ENCODE peak calls at places on chromosomes 5 and 9, in four cellular contexts. J is GM12878, I is WTC11, N is K562. R is an unnamed sample.

GRCh38 chr5:106172681-106173532 is 1497.8 kb downstream of the EFNA5 start:
- DNase-seq in I (no peak), N (no peak), J (no peak), R (no peak)

GRCh38 chr9:96655198-96655851 is at the start of gene PRXL2C:
- DNase-seq in J (no peak), N (peak; percentile 86), I (peak; percentile 66), R (peak; percentile 29)

GRCh38 chr5:63535840-63536602 is 426.2 kb downstream of the HTR1A start:
- DNase-seq in I (no peak), J (no peak), N (no peak), R (no peak)

GRCh38 chr9:27785714-27786100 is 212.4 kb upstream of the C9orf72 start:
- DNase-seq in N (no peak), I (no peak), J (peak; percentile 23), R (no peak)

GRCh38 chr9:129089246-129089645 is 8.3 kb downstream of the DOLPP1 start:
- DNase-seq in N (no peak), I (no peak), J (no peak), R (no peak)

GRCh38 chr9:119453980-119454379 is 84.7 kb upstream of the BRINP1 start:
- DNase-seq in J (no peak), N (no peak), I (no peak), R (no peak)

GRCh38 chr5:61162010-61162831 is at the start of gene SMIM15:
- DNase-seq in N (peak; percentile 95), J (peak; percentile 54), I (peak; percentile 82), R (peak; percentile 90)

GRCh38 chr9:518540-518939 is 303.9 kb downstream of the DOCK8 start:
- DNase-seq in J (no peak), I (no peak), N (no peak), R (no peak)

GRCh38 chr5:1005362-1005851 is 3.2 kb upstream of the NKD2 start:
- DNase-seq in J (no peak), N (no peak), I (peak; percentile 19), R (no peak)

GRCh38 chr9:96156151-96156550 is 145.8 kb downstream of the HSD17B3 start:
- DNase-seq in J (no peak), N (no peak), I (no peak), R (no peak)

GRCh38 chr5:142827934-142828576 is 57.9 kb downstream of the ARHGAP26 start:
- DNase-seq in N (no peak), J (no peak), I (no peak), R (no peak)

GRCh38 chr5:57302164-57302563 is 128.3 kb downstream of the GPBP1 start:
- DNase-seq in N (no peak), J (peak; percentile 33), I (no peak), R (peak; percentile 28)

GRCh38 chr5:13921573-13921972 is 22.9 kb downstream of the DNAH5 start:
- DNase-seq in N (no peak), I (no peak), J (no peak), R (no peak)

GRCh38 chr9:75852746-75853145 is 37.7 kb upstream of the PCSK5 start:
- DNase-seq in J (no peak), I (no peak), N (no peak), R (no peak)

GRCh38 chr5:149324639-149325038 is 20.7 kb upstream of the GRPEL2 start:
- DNase-seq in I (no peak), J (no peak), N (no peak), R (no peak)

GRCh38 chr9:94139672-94140417 is 55.6 kb downstream of the PTPDC1 start:
- DNase-seq in I (no peak), N (peak; percentile 73), J (no peak), R (no peak)
- TF ChIP-seq ETV6 in I (no peak), N (no peak), J (no peak), R (no peak)

GRCh38 chr5:80714570-80715298 is 60.0 kb upstream of the DHFR start:
- DNase-seq in N (no peak), I (no peak), J (no peak), R (no peak)

GRCh38 chr5:80712914-80713313 is 58.1 kb upstream of the DHFR start:
- DNase-seq in N (no peak), J (no peak), I (no peak), R (peak; percentile 73)

GRCh38 chr5:80711938-80712337 is 57.2 kb upstream of the DHFR start:
- DNase-seq in J (no peak), I (peak; percentile 67), N (peak; percentile 30), R (peak; percentile 44)

GRCh38 chr5:80715887-80716286 is 61.1 kb upstream of the DHFR start:
- DNase-seq in J (no peak), I (no peak), N (no peak), R (no peak)

DNA sequence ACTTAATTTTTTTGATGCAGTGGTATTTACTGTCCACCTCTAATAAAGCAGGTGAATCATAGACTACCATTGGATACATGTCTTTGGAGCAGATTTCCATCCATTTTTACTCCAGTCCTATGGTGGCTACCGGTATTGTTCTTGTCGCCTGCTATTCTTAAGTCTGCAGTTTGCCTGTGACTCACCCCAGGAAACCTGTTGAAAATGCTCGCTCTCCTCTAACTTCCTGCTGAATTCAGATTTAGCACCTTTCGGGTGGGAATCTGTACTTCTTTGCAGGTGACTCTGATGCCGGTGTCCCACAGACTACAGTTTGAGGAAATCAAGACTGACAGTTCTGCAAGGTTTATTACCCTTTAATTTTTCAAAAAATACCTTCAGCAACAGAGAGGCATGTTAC is 58.9 kb upstream of the DHFR start:
- DNase-seq in I (no peak), J (no peak), N (no peak), R (no peak)
- TF ChIP-seq ETV6 in I (no peak), J (no peak), N (no peak), R (no peak)

GRCh38 chr9:127920794-127921193 is 4.0 kb upstream of the ST6GALNAC4 start:
- DNase-seq in J (no peak), I (no peak), N (no peak), R (no peak)

GRCh38 chr9:127917603-127918002 is 762 bp upstream of the ST6GALNAC4 start:
- DNase-seq in I (no peak), J (no peak), N (no peak), R (no peak)

GRCh38 chr9:127919253-127919815 is 2.5 kb upstream of the ST6GALNAC4 start:
- DNase-seq in I (no peak), J (no peak), N (peak; percentile 84), R (peak; percentile 87)

GRCh38 chr9:127916665-127917581 is at the start of gene ST6GALNAC4:
- DNase-seq in N (peak; percentile 94), J (no peak), I (peak; percentile 96), R (peak; percentile 70)

DNA sequence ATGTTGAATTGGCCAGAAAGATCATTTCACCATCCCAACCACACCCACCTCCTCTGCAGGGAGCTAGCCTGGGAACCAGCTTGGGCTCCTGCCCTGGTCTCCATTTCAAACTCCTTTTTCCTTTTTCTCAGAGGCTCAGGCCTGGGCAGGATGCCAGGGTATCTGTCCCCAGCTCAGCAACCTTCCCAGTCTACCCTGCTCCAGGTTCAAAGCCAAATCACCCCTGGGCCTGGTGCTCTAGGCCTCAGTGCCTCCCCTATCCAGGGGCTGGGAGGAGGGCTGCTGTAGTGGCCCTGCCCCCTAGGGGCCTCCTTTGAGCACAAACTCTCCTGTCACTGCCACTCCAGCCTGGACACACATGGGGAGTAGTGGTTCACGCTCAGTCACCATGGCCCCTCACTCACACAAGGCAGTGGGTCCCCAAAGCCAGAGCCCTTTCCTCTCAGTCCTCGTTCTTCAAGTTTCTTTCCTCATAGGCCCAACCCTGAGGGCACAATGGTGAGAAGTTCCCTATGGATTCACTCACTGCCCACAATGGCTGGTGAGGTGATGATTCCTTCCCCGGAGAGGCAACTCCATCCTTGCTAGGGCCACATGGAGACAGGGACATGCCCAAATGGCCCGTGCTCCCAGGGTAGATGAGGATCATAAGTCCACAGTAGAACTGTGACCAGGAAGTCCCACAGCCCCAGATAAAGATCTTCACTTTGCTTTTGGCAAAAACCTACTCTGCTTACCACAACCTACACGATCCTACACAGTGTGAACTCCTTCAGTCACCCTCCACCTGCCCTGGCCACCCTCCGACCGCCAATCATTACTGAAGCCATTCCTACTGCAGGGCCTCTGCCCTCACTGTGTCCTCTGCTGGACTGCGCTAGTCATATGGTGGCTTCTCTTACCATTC is 1.6 kb upstream of the ST6GALNAC4 start:
- DNase-seq in J (no peak), I (peak; percentile 55), N (peak; percentile 78), R (no peak)
- TF ChIP-seq ETV6 in J (no peak), I (no peak), N (no peak), R (no peak)

DNA sequence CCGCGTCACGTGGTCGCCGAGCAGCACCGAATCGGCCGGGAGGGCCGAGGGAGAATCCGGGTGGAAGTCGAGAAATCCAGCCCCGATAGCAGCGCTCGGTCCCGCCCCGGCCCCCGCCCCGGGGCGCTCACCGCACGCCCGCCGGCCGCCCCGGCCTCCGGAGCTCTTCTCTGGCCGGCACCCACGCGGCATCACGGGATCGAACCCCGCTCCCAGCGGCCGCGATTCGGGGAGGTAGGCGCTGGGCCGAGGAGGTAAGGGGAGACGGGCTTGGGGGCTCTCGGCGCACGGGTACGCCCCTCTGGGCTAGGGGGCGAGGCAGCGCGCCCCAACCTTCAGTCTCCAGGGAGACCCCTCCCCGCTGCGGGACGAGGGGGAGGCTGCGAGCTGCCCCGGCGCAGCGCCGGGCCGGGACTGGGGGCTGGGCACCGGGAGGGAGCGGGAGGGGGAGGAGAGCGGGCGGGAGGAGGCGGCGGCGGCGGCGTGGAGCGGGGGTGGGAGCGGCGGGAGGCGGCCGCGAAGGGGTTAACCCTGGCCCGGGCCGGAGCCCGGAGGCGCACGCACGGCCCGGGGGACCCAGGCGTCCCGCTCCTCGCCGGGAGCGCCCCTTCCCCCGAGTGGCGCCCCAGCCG is 22.0 kb upstream of the NDST1 start:
- DNase-seq in J (no peak), I (peak; percentile 67), N (peak; percentile 76), R (no peak)
- TF ChIP-seq ETV6 in J (no peak), I (peak; percentile 36), N (no peak), R (no peak)

GRCh38 chr5:159518361-159518760 is 188.1 kb upstream of the IL12B start:
- DNase-seq in I (no peak), N (no peak), J (no peak), R (no peak)

GRCh38 chr5:159514229-159514822 is 184.0 kb upstream of the IL12B start:
- DNase-seq in I (no peak), J (no peak), N (no peak), R (no peak)

GRCh38 chr5:159519365-159519764 is 189.1 kb upstream of the IL12B start:
- DNase-seq in I (no peak), N (no peak), J (no peak), R (no peak)

GRCh38 chr5:159515197-159515596 is 184.9 kb upstream of the IL12B start:
- DNase-seq in N (no peak), J (no peak), I (no peak), R (no peak)

DNA sequence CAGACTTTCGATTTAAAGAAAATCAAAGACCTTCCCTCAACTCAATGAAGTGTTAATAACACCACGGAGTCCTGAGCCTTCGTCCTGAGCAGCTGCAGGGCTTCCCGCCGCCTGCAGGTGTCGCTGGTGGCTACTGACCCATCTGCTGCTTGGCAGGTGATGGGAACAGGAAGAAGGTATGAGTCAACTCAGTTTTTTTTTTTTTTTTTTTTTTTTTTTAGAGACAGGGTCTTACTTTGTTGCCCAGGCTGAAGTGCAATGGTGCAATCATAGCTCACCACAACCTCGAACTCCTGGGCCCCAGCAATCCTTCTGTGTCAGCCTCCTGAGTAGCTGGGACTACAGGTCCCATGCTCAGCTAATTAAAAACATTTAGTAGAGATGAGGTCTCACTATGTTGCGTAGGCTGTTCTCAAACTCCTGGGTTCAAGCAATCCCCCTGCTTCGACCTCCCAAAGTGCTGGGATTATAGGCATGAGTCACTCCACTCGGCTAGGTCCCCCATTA is 185.7 kb upstream of the IL12B start:
- DNase-seq in I (peak; percentile 81), N (peak; percentile 67), J (peak; percentile 26), R (peak; percentile 17)
- TF ChIP-seq ETV6 in I (no peak), N (no peak), J (no peak), R (no peak)